ENCODE peak calls at places on chromosome 14, in ten cellular contexts. O is mesothelial cell of epicardium; X is PC-3; J is HL-60; K is natural killer cell; G is NB4; D is LNCaP clone FGC; I is activated CD8-positive, alpha-beta T cell treated with anti-CD3 and anti-CD28 coated beads for 36 hours; N is AG09319; Y is ovary. R is an unnamed sample.

GRCh38 chr14:77053046-77053841 is 24.7 kb upstream of the IRF2BPL start:
- DNase-seq in O (peak), X (no peak), J (no peak), K (peak), G (peak), D (no peak), I (peak), N (peak), Y (peak), R (peak)

GRCh38 chr14:65834051-65834450 is 421.5 kb downstream of the FUT8 start:
- DNase-seq in O (peak), X (no peak), J (no peak), K (no peak), G (no peak), D (no peak), I (no peak), N (no peak), Y (no peak), R (no peak)

GRCh38 chr14:70069186-70069585 is 119.6 kb downstream of the SLC8A3 start:
- DNase-seq in O (no peak), X (no peak), J (no peak), K (no peak), G (no peak), D (no peak), I (no peak), N (no peak), Y (no peak), R (no peak)

GRCh38 chr14:89351958-89352404 is 65.1 kb downstream of the FOXN3 start:
- DNase-seq in O (no peak), X (no peak), J (no peak), K (no peak), G (peak), D (no peak), I (no peak), N (no peak), Y (no peak), R (no peak)

GRCh38 chr14:45145214-45145613 is 9.5 kb downstream of the FANCM start:
- DNase-seq in O (no peak), X (no peak), J (no peak), K (no peak), G (no peak), D (no peak), I (no peak), N (no peak), Y (no peak), R (no peak)

GRCh38 chr14:52801014-52801708 is 9.8 kb upstream of the GNPNAT1 start:
- DNase-seq in O (no peak), X (peak), J (no peak), K (no peak), G (peak), D (no peak), I (no peak), N (peak), Y (no peak), R (no peak)

GRCh38 chr14:78157855-78158436 is 12.2 kb upstream of the NRXN3 start:
- DNase-seq in O (peak), X (peak), J (no peak), K (no peak), G (peak), D (peak), I (peak), N (no peak), Y (no peak), R (no peak)

GRCh38 chr14:26905219-26905618 is 307.4 kb upstream of the NOVA1 start:
- DNase-seq in O (no peak), X (peak), J (no peak), K (no peak), G (no peak), D (no peak), I (no peak), N (no peak), Y (no peak), R (no peak)

GRCh38 chr14:68632591-68632895 is 160.3 kb downstream of the ZFP36L1 start:
- DNase-seq in O (no peak), X (no peak), J (no peak), K (no peak), G (no peak), D (no peak), I (no peak), N (no peak), Y (no peak), R (no peak)

GRCh38 chr14:77140937-77141591 is 527 bp downstream of the ZDHHC22 start:
- DNase-seq in O (peak), X (peak), J (no peak), K (no peak), G (no peak), D (no peak), I (no peak), N (no peak), Y (no peak), R (peak)

GRCh38 chr14:33834101-33834955 is 116.5 kb downstream of the EGLN3 start:
- DNase-seq in O (no peak), X (no peak), J (no peak), K (no peak), G (no peak), D (no peak), I (no peak), N (no peak), Y (no peak), R (no peak)

GRCh38 chr14:76928301-76928700 is 100.2 kb downstream of the IRF2BPL start:
- DNase-seq in O (no peak), X (no peak), J (no peak), K (no peak), G (no peak), D (no peak), I (no peak), N (no peak), Y (peak), R (no peak)

GRCh38 chr14:76742961-76743360 is 18.3 kb upstream of the VASH1 start:
- DNase-seq in O (no peak), X (peak), J (peak), K (no peak), G (peak), D (no peak), I (no peak), N (no peak), Y (no peak), R (no peak)

GRCh38 chr14:37145395-37145794 is 27.0 kb downstream of the SLC25A21 start:
- DNase-seq in O (no peak), X (peak), J (no peak), K (no peak), G (no peak), D (no peak), I (no peak), N (peak), Y (no peak), R (no peak)

GRCh38 chr14:94363171-94363624 is 25.2 kb downstream of the SERPINA1 start:
- DNase-seq in O (no peak), X (no peak), J (no peak), K (no peak), G (no peak), D (no peak), I (no peak), N (no peak), Y (no peak), R (no peak)

GRCh38 chr14:80536456-80536855 is 325.2 kb upstream of the DIO2 start:
- DNase-seq in O (no peak), X (peak), J (no peak), K (no peak), G (no peak), D (no peak), I (no peak), N (no peak), Y (no peak), R (no peak)

GRCh38 chr14:31893156-31893813 is 183.8 kb upstream of the ARHGAP5 start:
- DNase-seq in O (no peak), X (peak), J (no peak), K (no peak), G (no peak), D (peak), I (no peak), N (no peak), Y (no peak), R (no peak)

GRCh38 chr14:90512332-90512951 is 115.6 kb downstream of the CALM1 start:
- DNase-seq in O (no peak), X (peak), J (no peak), K (no peak), G (no peak), D (no peak), I (no peak), N (no peak), Y (no peak), R (no peak)

GRCh38 chr14:90514566-90514965 is 117.7 kb downstream of the CALM1 start:
- DNase-seq in O (no peak), X (no peak), J (no peak), K (no peak), G (no peak), D (no peak), I (no peak), N (no peak), Y (no peak), R (no peak)

GRCh38 chr14:90511795-90512331 is 115.0 kb downstream of the CALM1 start:
- DNase-seq in O (no peak), X (no peak), J (no peak), K (no peak), G (no peak), D (no peak), I (no peak), N (no peak), Y (no peak), R (no peak)

GRCh38 chr14:90514015-90514398 is 117.2 kb downstream of the CALM1 start:
- DNase-seq in O (no peak), X (peak), J (no peak), K (no peak), G (no peak), D (peak), I (no peak), N (no peak), Y (no peak), R (no peak)

DNA sequence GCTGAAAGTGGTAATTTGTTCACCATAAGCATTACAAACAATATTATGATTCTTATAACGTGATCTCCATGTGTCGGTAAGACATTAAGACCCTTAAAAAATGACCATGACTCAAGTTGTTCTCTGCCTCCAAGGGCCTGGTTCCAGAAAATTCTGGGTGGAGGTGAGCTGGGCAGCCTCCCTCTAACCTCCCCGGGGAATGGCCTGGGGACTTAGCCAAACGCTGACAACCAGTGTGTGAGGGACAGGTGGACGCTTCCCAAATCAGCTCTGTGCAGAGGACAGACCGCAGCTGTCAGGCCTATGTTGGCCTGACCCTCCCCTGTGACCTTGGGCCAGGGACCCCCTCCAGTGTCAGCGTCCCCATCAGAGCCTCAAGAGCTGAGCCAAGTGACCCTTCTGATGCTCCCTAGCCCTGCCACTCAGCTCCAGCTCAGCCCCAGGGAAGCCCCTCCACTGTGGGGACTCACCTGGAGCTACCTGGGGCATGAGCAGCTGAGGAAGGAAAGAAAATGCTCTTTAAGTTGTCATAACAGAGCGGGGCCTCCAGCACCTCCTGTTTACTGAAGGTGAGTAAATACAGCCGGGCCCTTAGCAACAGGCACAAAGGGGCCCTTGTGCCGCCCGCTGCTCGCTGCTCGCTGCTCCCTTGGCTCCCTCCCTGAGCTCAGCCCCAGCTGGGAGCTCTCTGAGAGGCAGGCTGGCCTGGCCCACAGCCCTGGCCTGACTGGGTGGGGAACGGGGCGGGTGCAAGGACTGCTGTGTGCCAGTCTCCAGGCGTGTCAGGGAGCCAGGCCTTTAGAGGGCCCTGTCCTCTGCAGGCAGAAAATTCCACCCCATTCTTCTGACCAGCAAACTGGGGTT is 116.6 kb downstream of the CALM1 start:
- DNase-seq in O (no peak), X (peak), J (no peak), K (no peak), G (no peak), D (peak), I (no peak), N (no peak), Y (no peak), R (no peak)
- TF ChIP-seq CTCF in O (no peak), X (no peak), J (no peak), K (no peak), G (no peak), D (peak), I (no peak), N (no peak), Y (no peak), R (no peak)

GRCh38 chr14:35758523-35759129 is 50.5 kb downstream of the RALGAPA1 start:
- DNase-seq in O (no peak), X (no peak), J (no peak), K (no peak), G (no peak), D (no peak), I (no peak), N (no peak), Y (no peak), R (no peak)
- TF ChIP-seq CTCF in O (no peak), X (no peak), J (no peak), K (no peak), G (no peak), D (no peak), I (no peak), N (no peak), Y (no peak), R (no peak)

DNA sequence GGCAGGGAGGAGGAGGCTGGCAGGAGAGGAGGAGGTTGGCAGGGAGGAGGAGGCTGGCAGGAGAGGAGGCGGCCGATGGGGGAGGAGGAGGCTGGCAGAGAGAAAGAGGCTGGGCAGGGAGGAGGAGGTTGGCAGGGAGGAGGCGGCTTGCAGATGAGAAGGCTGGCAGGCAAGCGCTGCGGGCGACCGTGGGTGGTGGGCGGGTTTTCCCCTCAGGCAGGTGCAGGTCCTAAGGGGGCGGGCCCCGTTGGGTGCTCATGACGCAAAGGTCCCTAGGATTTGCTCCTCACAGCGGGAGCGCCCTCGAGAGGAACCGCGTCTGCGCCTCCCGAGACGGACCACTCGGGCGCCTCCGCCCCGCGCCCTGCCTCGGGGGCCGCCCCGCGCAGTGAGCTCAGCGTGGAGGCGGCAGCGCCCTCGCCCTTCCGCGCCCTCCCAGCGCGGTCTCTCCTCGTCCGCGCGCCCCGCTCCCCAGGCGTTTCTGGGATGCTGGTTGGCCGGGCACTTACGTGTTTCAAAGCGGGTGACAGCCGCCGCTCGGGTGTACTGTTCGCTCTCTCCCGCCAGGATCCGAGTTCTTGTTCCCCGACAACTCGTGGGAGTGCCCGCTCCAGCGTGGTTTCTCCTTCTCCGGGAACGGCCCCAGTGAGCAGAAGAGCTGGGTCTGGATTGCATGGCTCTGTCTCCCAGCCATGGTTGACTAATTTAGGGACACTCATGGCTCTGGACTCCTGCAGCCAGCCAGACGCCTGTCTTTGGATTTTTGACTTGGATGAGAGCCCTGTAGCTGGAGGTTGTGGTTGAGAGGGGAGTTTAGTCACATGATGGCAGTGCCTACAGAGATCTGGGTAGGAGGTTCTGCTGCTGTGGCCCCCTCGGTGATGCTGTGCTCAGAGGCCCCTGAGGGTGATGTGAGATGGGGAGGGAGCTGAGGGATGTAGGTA is 64.1 kb upstream of the PPP4R3A start:
- DNase-seq in O (peak), X (peak), J (peak), K (peak), G (peak), D (peak), I (peak), N (no peak), Y (no peak), R (peak)
- TF ChIP-seq CTCF in O (no peak), X (no peak), J (no peak), K (no peak), G (no peak), D (no peak), I (no peak), N (no peak), Y (no peak), R (no peak)

GRCh38 chr14:58048219-58048618 is 103.8 kb downstream of the ARMH4 start:
- DNase-seq in O (no peak), X (no peak), J (no peak), K (no peak), G (no peak), D (no peak), I (no peak), N (no peak), Y (no peak), R (no peak)
- TF ChIP-seq CTCF in O (no peak), X (no peak), J (no peak), K (no peak), G (no peak), D (no peak), I (no peak), N (no peak), Y (no peak), R (no peak)

GRCh38 chr14:24349742-24350141 is 10.0 kb upstream of the RIPK3 start:
- DNase-seq in O (no peak), X (no peak), J (no peak), K (no peak), G (no peak), D (no peak), I (no peak), N (no peak), Y (no peak), R (no peak)

GRCh38 chr14:24355009-24355408 is 13.0 kb upstream of the NFATC4 start:
- DNase-seq in O (no peak), X (no peak), J (no peak), K (no peak), G (no peak), D (no peak), I (no peak), N (no peak), Y (no peak), R (no peak)

GRCh38 chr14:24353551-24354529 is 14.0 kb upstream of the RIPK3 start:
- DNase-seq in O (no peak), X (peak), J (peak), K (no peak), G (no peak), D (no peak), I (no peak), N (no peak), Y (no peak), R (no peak)

GRCh38 chr14:24348186-24348585 is 8.4 kb upstream of the RIPK3 start:
- DNase-seq in O (no peak), X (no peak), J (no peak), K (no peak), G (no peak), D (no peak), I (no peak), N (no peak), Y (no peak), R (no peak)

GRCh38 chr14:24351517-24351916 is 11.7 kb upstream of the RIPK3 start:
- DNase-seq in O (no peak), X (peak), J (no peak), K (no peak), G (no peak), D (no peak), I (no peak), N (no peak), Y (no peak), R (no peak)
- TF ChIP-seq CTCF in O (no peak), X (peak), J (no peak), K (no peak), G (no peak), D (no peak), I (no peak), N (peak), Y (no peak), R (no peak)

GRCh38 chr14:24952851-24953666 is 96.9 kb downstream of the STXBP6 start:
- DNase-seq in O (no peak), X (peak), J (no peak), K (no peak), G (no peak), D (no peak), I (no peak), N (no peak), Y (no peak), R (no peak)
- TF ChIP-seq CTCF in O (no peak), X (no peak), J (no peak), K (no peak), G (peak), D (peak), I (no peak), N (no peak), Y (no peak), R (no peak)

DNA sequence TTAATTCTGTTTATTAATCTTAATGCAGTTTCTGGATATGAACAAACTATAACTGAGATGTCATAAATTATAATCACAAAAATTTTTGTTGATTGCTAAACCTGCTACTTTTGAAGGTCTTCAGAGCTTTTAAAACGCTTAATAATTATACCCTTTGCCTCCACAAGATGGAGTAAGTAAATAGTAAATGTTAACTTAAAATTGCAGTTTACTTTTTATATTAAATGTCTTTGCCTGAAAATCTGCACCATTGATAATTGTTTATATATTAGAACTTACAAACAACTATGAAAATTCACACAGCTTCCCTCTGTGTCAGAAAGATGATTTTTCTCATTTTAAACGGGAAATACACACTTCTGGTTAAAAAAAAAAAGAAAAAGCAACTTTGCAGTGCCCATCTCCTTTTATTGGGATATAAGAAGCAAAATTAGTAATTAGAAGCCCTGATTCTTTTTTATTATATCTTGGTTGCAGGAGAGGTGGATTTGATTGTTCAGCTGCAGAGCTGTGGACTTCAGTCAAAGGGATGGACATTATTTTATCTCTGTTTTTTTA is 35.6 kb downstream of the SCFD1 start:
- DNase-seq in O (no peak), X (peak), J (no peak), K (no peak), G (peak), D (peak), I (no peak), N (no peak), Y (no peak), R (no peak)
- TF ChIP-seq CTCF in O (peak), X (peak), J (no peak), K (no peak), G (no peak), D (peak), I (peak), N (peak), Y (no peak), R (no peak)

R was measured in activated B cell treated with CpG ODN at 0.5 μM for 24 hours.